ENCODE peak calls at places on chromosomes 12 and 14, in six cellular contexts. Q is PC-3, N is HCT116, E is neural progenitor cell, S is SK-N-SH, L is MM.1S. K is an unnamed sample.

GRCh38 chr14:33237102-33237501 is 298.4 kb downstream of the NPAS3 start:
- DNase-seq in N (no peak), L (no peak), E (no peak), Q (no peak), S (no peak), K (no peak)

GRCh38 chr12:106146987-106147386 is 8.2 kb upstream of the NUAK1 start:
- DNase-seq in Q (no peak), L (no peak), N (no peak), E (no peak), S (no peak), K (no peak)

GRCh38 chr12:45425426-45425825 is 209.5 kb downstream of the ANO6 start:
- DNase-seq in L (no peak), Q (no peak), N (no peak), S (no peak), E (no peak), K (peak)

GRCh38 chr12:124506145-124506831 is 61.1 kb downstream of the NCOR2 start:
- DNase-seq in Q (peak), N (no peak), L (no peak), S (peak), E (peak), K (peak)

GRCh38 chr12:16844875-16845274 is 238.9 kb upstream of the LMO3 start:
- DNase-seq in L (no peak), S (no peak), N (no peak), Q (no peak), E (peak), K (peak)

GRCh38 chr14:89000007-89000942 is 175.8 kb downstream of the TTC8 start:
- DNase-seq in N (peak), E (peak), Q (peak), S (no peak), L (no peak), K (peak)

GRCh38 chr12:51199546-51199945 is 18.3 kb downstream of the POU6F1 start:
- DNase-seq in Q (no peak), S (peak), E (no peak), N (no peak), L (no peak), K (no peak)

GRCh38 chr12:17278946-17279345 is 673.0 kb upstream of the LMO3 start:
- DNase-seq in S (no peak), N (no peak), E (no peak), L (no peak), Q (peak), K (no peak)

GRCh38 chr14:102407258-102407657 is 44.5 kb downstream of the TECPR2 start:
- DNase-seq in S (no peak), L (no peak), N (no peak), Q (no peak), E (no peak), K (no peak)

DNA sequence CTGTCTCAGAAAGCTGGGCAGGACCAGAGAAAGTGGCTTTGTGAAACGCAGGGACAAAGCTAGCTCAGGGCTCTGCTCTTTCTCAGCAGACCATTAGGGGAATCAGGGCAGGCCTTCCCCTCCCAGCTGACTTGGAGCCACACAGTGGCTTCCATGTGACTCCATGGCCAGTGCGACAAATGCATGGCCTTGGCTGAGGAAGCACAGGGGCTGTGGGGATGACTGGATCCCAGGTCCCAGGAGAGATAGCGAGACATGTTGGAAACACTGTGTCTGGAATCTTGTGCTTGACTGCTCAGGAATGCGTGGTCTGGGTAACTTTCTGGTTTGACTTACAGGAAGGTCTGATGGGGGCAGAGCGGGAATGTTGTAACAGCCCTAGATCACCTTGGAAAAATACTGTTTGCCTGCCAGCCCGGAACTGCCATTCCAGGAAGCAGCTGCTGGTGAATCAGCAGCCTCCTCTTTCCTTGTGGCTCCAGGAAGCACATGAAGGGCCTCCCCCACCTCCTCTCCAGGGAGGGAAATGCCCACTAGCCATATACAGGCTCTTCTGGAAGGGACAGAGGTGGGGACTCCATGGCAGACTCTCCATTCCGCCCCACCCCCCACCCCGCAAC is 133.5 kb upstream of the HIF1A start:
- DNase-seq in S (peak), N (peak), L (no peak), E (no peak), Q (peak), K (peak)
- TF ChIP-seq EZH2phosphoT487 in S (no peak), N (no peak), L (no peak), E (no peak), Q (no peak), K (peak)

DNA sequence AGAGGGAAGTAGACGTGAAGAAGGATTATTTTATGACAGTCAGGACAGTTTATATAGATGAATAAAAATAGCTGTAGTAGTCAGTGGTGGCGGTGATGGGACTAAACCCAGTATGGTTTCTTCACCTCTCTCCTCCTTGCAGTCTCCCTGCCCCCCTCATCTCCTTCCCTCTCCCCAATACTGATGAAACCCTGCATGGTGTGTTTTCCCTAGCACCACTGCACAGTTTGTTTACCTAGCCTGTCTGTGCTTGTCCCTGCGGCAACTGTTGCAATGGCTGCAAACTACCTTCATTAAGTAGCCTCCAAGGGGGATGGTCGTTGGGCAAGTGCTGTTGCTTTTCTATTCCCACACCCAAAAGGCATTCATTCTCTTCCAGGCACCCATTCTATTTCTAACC is 14.7 kb downstream of the PCBP2 start:
- DNase-seq in Q (no peak), E (no peak), L (no peak), S (no peak), N (no peak), K (no peak)
- H3K9ac ChIP-seq in Q (no peak), E (peak), L (peak), S (no peak), N (no peak), K (peak)

GRCh38 chr14:25049127-25049558 is 804 bp downstream of the STXBP6 start:
- DNase-seq in Q (no peak), E (no peak), L (no peak), S (peak), N (no peak), K (peak)
- H3K27ac ChIP-seq in Q (no peak), E (no peak), L (no peak), S (no peak), N (no peak), K (peak)

DNA sequence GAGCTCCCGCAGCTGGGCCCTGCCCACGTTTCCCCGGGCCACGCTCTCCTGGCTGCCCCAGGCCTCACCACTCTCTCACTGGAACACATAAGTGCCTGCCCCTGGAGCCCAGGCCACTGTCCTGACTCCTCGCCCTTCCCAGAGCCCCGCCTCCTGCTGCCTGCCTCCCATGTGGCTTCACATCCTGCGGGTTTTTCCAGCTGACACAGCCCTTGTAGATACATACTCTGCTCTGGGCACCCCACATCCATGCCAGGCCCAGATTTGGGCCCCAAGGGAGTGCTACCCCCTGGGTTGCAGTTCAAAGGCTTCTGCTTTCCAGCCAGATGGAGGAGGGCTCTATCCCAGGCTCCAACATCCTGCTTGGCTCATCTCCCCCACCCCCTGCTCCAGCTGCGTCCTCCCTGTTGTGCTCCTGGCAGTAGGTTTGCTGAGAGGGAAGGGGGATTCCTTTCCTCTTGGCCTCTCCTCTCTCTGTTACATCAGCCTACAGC is 60.1 kb downstream of the TSPAN9 start:
- DNase-seq in E (peak), S (peak), N (no peak), Q (no peak), L (no peak), K (peak)
- TF ChIP-seq EZH2phosphoT487 in E (no peak), S (no peak), N (no peak), Q (no peak), L (no peak), K (no peak)

GRCh38 chr14:43896044-43896443 is 611.0 kb downstream of the FSCB start:
- DNase-seq in Q (no peak), L (no peak), E (no peak), N (no peak), S (no peak), K (no peak)

GRCh38 chr14:43898709-43899108 is 608.4 kb downstream of the FSCB start:
- DNase-seq in N (no peak), L (no peak), S (no peak), Q (peak), E (no peak), K (no peak)

GRCh38 chr14:43900173-43900655 is 606.9 kb downstream of the FSCB start:
- DNase-seq in Q (no peak), N (no peak), L (peak), S (no peak), E (no peak), K (no peak)

DNA sequence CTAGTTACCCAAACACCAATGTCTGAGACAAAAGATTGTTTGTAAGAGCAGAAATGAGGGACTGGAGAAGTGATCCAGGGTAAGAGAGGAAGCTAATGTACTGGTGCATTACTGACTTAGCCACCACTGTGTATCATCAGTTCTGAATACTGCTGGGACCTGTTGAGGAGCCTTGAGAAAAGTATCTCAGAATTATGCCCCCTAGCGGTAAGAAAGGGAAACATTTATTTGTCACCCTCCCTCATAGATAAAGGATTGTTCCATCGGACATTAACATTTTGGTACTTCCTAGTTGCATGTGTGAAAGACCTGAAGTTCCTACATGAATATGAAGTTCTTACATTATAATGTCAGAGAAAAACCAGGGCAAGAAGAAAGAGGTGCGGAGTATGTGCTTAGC is 612.5 kb downstream of the FSCB start:
- DNase-seq in S (peak), N (peak), L (peak), E (peak), Q (peak), K (peak)
- H3K9ac ChIP-seq in S (no peak), N (no peak), L (no peak), E (no peak), Q (no peak), K (no peak)

K was measured in GM23248.